ENCODE peak calls at places on chromosome 13, in four cellular contexts. T is activated effector memory CD4-positive, alpha-beta T cell treated with Interleukin-2 at 50 U/mL for 16 hours; B is cardiac fibroblast; O is T-cell. X is an unnamed sample.

GRCh38 chr13:51323824-51324511 is 15.5 kb upstream of the SERPINE3 start:
- DNase-seq in B (no peak), T (no peak), O (no peak), X (no peak)

GRCh38 chr13:35672611-35673010 is 196.1 kb upstream of the MAB21L1 start:
- DNase-seq in O (no peak), B (no peak), T (no peak), X (no peak)

GRCh38 chr13:45219938-45220375 is 19.1 kb upstream of the KCTD4 start:
- DNase-seq in T (no peak), O (no peak), B (peak; percentile 54), X (no peak)

GRCh38 chr13:97367427-97367826 is 66.5 kb upstream of the RAP2A start:
- DNase-seq in B (peak; percentile 52), O (no peak), T (no peak), X (no peak)

GRCh38 chr13:113654591-113655357 is 3.2 kb downstream of the ATP4B start:
- DNase-seq in O (no peak), T (no peak), B (no peak), X (no peak)

GRCh38 chr13:41562083-41562482 is 104.7 kb downstream of the RGCC start:
- DNase-seq in B (peak; percentile 83), T (no peak), O (no peak), X (no peak)

GRCh38 chr13:99970761-99971575 is 599 bp downstream of the ZIC5 start:
- DNase-seq in T (no peak), B (no peak), O (no peak), X (no peak)

GRCh38 chr13:20353973-20354372 is 121.9 kb upstream of the GJB6 start:
- DNase-seq in B (peak; percentile 46), O (no peak), T (no peak), X (no peak)

GRCh38 chr13:111467111-111467890 is 146.9 kb downstream of the TEX29 start:
- DNase-seq in O (no peak), B (no peak), T (no peak), X (no peak)

GRCh38 chr13:52835071-52835793 is 13.2 kb downstream of the PCDH8 start:
- DNase-seq in B (no peak), O (no peak), T (no peak), X (no peak)

GRCh38 chr13:107427531-107427930 is 787.8 kb downstream of the LIG4 start:
- DNase-seq in B (no peak), T (no peak), O (no peak), X (no peak)

GRCh38 chr13:77306458-77306857 is 20.4 kb downstream of the MYCBP2 start:
- DNase-seq in B (no peak), O (no peak), T (no peak), X (no peak)

X was measured in GM10248.